ENCODE peak calls at places on chromosome 6, in nine cellular contexts. U is IMR-90; J is mammary epithelial cell; O is effector memory CD4-positive, alpha-beta T cell; I is fibroblast of lung; R is aorta; D is mesendoderm; W is hepatocyte; P is psoas muscle. H is an unnamed sample. For H3K4me1, the result is how much of the 10 kb centered on the place peaks cover.

GRCh38 chr6:90000864-90001731 is 106.8 kb downstream of the GJA10 start:
- DNase-seq in W (no peak), R (no peak), I (peak), P (no peak), O (no peak), U (peak), J (peak), D (no peak), H (no peak)

GRCh38 chr6:113148576-113148975 is 708.6 kb upstream of the MARCKS start:
- DNase-seq in P (no peak), I (peak), O (no peak), W (no peak), R (no peak), U (peak), J (no peak), D (no peak), H (no peak)

GRCh38 chr6:10355115-10355702 is 59.7 kb downstream of the TFAP2A start:
- DNase-seq in I (peak), U (no peak), O (no peak), D (no peak), P (no peak), J (peak), W (peak), R (no peak), H (no peak)

GRCh38 chr6:45419574-45420082 is 41.9 kb upstream of the SUPT3H start:
- DNase-seq in W (peak), D (peak), O (peak), P (peak), U (no peak), J (peak), R (peak), I (peak), H (peak)

GRCh38 chr6:107491791-107492674 is 2.1 kb downstream of the SOBP start:
- DNase-seq in I (peak), W (no peak), P (peak), U (peak), J (peak), D (no peak), R (no peak), O (no peak), H (peak)

GRCh38 chr6:169339025-169339424 is 85.4 kb upstream of the THBS2 start:
- DNase-seq in D (no peak), U (no peak), O (no peak), J (no peak), R (peak), W (no peak), P (no peak), I (no peak), H (no peak)

GRCh38 chr6:19549109-19549508 is 288.1 kb upstream of the ID4 start:
- DNase-seq in W (no peak), D (no peak), U (no peak), R (no peak), I (no peak), J (no peak), P (no peak), O (no peak), H (no peak)

GRCh38 chr6:80366721-80367120 is 260.2 kb downstream of the BCKDHB start:
- DNase-seq in D (no peak), P (no peak), U (peak), R (no peak), I (peak), O (no peak), J (no peak), W (peak), H (peak)

GRCh38 chr6:30258204-30258603 is 45.0 kb upstream of the TRIM26 start:
- DNase-seq in D (no peak), O (no peak), I (no peak), U (no peak), R (no peak), W (no peak), P (no peak), J (no peak), H (no peak)

GRCh38 chr6:89035252-89036106 is 45.1 kb upstream of the PNRC1 start:
- DNase-seq in J (peak), R (peak), W (peak), I (peak), U (peak), D (no peak), P (peak), O (no peak), H (peak)

GRCh38 chr6:75210885-75211739 is 5.3 kb upstream of the COL12A1 start:
- DNase-seq in W (peak), U (peak), D (peak), O (no peak), R (no peak), P (no peak), I (peak), J (peak), H (no peak)

GRCh38 chr6:11328613-11329247 is 96.3 kb upstream of the NEDD9 start:
- DNase-seq in R (no peak), P (no peak), W (peak), J (no peak), I (peak), U (peak), D (no peak), O (no peak), H (no peak)

GRCh38 chr6:30311101-30311500 is 15.6 kb upstream of the TRIM39 start:
- DNase-seq in D (peak), W (no peak), J (no peak), I (peak), O (no peak), P (no peak), R (no peak), U (no peak), H (no peak)

GRCh38 chr6:131828080-131828479 is 20.3 kb downstream of the ENPP1 start:
- DNase-seq in I (peak), P (peak), R (no peak), J (no peak), D (no peak), W (peak), U (peak), O (no peak), H (no peak)

GRCh38 chr6:28866342-28867077 is 57.3 kb downstream of the TRIM27 start:
- DNase-seq in J (peak), R (peak), I (peak), P (peak), D (peak), W (peak), O (peak), U (peak), H (peak)

GRCh38 chr6:31615748-31616147 is 714 bp downstream of the AIF1 start:
- DNase-seq in O (no peak), I (no peak), D (no peak), W (peak), U (no peak), P (no peak), J (no peak), R (no peak), H (no peak)

GRCh38 chr6:35757461-35758123 is 18.8 kb upstream of the CLPSL2 start:
- DNase-seq in R (no peak), P (no peak), U (peak), D (peak), I (peak), W (peak), J (no peak), O (no peak), H (no peak)

GRCh38 chr6:16311763-16312162 is 73.4 kb downstream of the GMPR start:
- DNase-seq in I (no peak), O (no peak), D (no peak), W (no peak), U (no peak), J (no peak), P (no peak), R (no peak), H (no peak)

GRCh38 chr6:11702039-11702795 is 76.4 kb downstream of the ADTRP start:
- DNase-seq in R (no peak), D (no peak), U (peak), W (peak), O (no peak), I (peak), J (peak), P (no peak), H (no peak)

GRCh38 chr6:148952147-148953041 is 205.6 kb downstream of the UST start:
- DNase-seq in O (no peak), J (peak), U (peak), P (no peak), D (no peak), I (peak), W (no peak), R (no peak), H (no peak)

DNA sequence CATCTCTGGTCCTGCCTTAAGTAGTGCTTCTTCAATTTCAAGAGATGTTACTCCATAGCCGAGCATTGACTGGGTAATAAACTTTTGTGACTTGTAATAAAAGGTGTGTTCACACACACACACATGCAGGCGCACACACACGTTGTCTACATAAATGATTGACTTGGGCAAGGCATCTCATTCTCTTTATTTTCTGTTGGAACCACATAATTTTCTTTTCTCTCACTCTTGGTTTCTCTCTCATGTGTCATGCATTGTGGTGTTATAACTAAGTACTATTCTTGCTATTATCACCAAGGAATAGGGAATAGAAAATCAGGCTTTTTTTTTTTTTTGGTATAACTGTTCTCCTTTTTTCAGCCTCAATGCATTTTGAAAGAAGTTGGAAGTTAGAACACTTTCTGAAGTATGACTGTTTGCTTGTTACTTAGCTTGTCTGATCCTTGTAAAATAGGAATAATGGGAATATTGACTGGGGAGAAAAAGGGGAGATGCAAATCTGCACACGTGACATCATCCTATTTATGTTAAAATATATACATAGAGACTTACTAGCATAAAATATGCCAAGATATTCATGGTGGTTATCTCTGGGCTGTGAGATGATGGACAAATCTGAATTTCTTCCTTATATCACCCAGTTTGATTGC is 26.1 kb upstream of the CD83 start:
- DNase-seq in R (no peak), I (no peak), O (no peak), J (no peak), W (no peak), U (no peak), D (no peak), P (no peak), H (no peak)
- H3K4me1 ChIP-seq in R (under half), I (under half), O (under half), J (under half), W (under half), U (under half), D (under half), P (under half), H (under half)

DNA sequence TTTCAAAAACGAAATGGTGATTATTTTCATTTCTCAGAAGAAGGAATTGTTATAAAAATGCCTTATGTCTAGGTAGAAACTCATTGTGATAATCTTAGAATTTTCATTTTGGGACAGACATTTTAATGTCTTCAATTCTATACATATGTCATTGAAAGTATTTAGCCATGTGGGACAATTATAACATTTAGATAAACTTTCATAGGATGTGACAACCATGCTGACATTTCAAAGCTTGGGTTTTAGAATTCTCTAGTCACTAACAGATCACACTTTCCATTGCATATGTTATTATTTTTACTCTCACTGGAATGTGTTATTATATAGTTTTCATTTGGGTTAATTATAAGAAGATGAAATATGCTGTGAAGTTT is 4.9 kb downstream of the TAGAP start:
- DNase-seq in P (no peak), O (no peak), D (no peak), W (no peak), U (no peak), R (no peak), I (no peak), J (no peak), H (no peak)
- H3K4me1 ChIP-seq in P (under half), O (under half), D (under half), W (under half), U (under half), R (under half), I (under half), J (under half), H (under half)

GRCh38 chr6:156395276-156395675 is 381.9 kb upstream of the ARID1B start:
- DNase-seq in W (no peak), I (no peak), J (no peak), P (no peak), D (no peak), U (no peak), R (no peak), O (no peak), H (no peak)
- H3K4me1 ChIP-seq in W (under half), I (under half), J (under half), P (under half), D (under half), U (under half), R (under half), O (under half), H (under half)

GRCh38 chr6:41699063-41699462 is 36.3 kb downstream of the TFEB start:
- DNase-seq in O (no peak), D (no peak), I (no peak), W (no peak), U (no peak), R (no peak), P (no peak), J (no peak), H (no peak)
- H3K4me1 ChIP-seq in O (under half), D (under half), I (under half), W (under half), U (under half), R (under half), P (half or more), J (under half), H (under half)

GRCh38 chr6:26473429-26473757 is 15.6 kb downstream of the BTN2A1 start:
- DNase-seq in I (no peak), D (no peak), J (no peak), O (no peak), W (no peak), R (no peak), P (no peak), U (no peak), H (no peak)
- H3K4me1 ChIP-seq in I (under half), D (under half), J (under half), O (under half), W (under half), R (under half), P (under half), U (under half), H (under half)

GRCh38 chr6:5726976-5727718 is 279.6 kb downstream of the NRN1 start:
- DNase-seq in P (no peak), O (no peak), R (no peak), I (peak), J (no peak), D (no peak), W (no peak), U (peak), H (no peak)
- H3K4me1 ChIP-seq in P (under half), O (under half), R (under half), I (under half), J (under half), D (under half), W (under half), U (under half), H (under half)

GRCh38 chr6:122845916-122846632 is 57.0 kb downstream of the SMPDL3A start:
- DNase-seq in J (no peak), U (peak), I (peak), O (no peak), W (peak), D (no peak), R (no peak), P (no peak), H (no peak)

GRCh38 chr6:122839906-122840305 is 50.8 kb downstream of the SMPDL3A start:
- DNase-seq in I (no peak), R (no peak), W (no peak), O (no peak), D (no peak), U (no peak), J (no peak), P (no peak), H (no peak)

GRCh38 chr6:122839477-122839876 is 50.4 kb downstream of the SMPDL3A start:
- DNase-seq in D (peak), R (no peak), P (no peak), I (peak), U (peak), O (no peak), J (peak), W (peak), H (no peak)

DNA sequence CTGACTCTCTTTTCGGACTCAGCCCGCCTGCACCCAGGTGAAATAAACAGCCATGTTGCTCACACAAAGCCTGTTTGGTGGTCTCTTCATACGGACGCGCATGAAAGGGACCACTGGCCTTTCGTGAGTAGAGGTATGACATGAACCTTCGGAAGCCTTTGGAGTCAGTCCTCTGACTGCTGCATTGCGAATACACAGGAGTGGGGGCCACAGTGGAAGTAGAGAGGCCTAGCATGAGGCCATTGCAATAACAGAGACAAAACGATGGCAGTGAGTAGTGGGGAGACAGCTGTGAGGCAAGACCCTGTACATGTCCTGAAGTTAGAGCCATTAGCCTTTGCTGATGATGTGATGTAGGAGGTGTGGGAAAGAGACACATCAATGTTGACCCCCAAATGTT is 56.4 kb downstream of the SMPDL3A start:
- DNase-seq in I (no peak), R (no peak), W (no peak), J (no peak), P (no peak), O (no peak), D (no peak), U (no peak), H (no peak)
- H3K4me1 ChIP-seq in I (under half), R (under half), W (under half), J (under half), P (under half), O (under half), D (under half), U (under half), H (under half)

DNA sequence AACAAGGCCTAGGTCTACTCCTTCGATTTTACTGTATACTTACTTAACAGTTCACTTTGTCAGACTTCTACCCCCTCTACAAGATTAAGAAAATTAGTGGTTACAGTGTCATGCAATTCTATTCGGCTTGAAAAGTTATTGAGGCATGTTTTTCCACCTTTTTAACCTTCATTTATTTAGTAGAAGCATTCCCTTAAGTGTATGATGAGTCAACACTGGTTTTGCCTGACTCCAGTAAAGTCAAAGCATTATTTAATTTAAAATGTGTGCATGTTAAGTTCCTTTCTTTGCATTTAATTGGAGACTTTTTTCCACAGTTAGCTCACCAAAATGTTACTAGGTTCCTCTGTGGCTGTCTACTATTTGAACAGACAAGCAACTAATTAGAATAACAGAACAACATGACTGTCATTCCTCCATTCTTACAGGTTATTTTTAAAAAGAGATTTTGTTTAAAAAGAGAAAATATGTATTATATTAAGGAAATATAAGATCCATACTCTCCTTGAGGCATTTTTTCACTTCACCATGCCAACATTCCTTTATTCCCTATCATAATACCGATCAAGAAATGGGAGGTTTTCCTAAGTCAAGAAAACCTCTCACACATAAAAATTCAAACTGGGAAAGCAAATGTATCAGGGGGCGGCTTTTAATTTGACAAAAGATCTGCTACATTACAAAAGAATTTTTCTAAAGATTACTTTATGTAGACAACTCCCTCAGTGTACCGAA is 361.1 kb downstream of the UTRN start:
- DNase-seq in R (no peak), J (no peak), W (no peak), O (no peak), U (peak), P (no peak), D (no peak), I (peak), H (no peak)
- H3K4me1 ChIP-seq in R (under half), J (under half), W (under half), O (under half), U (under half), P (under half), D (under half), I (under half), H (under half)

GRCh38 chr6:165644586-165645266 is 18.3 kb downstream of the PDE10A start:
- DNase-seq in J (no peak), P (no peak), R (no peak), O (no peak), D (no peak), W (no peak), U (no peak), I (no peak), H (no peak)

GRCh38 chr6:165640767-165641166 is 22.3 kb downstream of the PDE10A start:
- DNase-seq in W (no peak), D (no peak), U (no peak), R (no peak), O (no peak), J (no peak), I (no peak), P (no peak), H (no peak)

GRCh38 chr6:165641672-165642156 is 21.3 kb downstream of the PDE10A start:
- DNase-seq in W (no peak), D (no peak), R (no peak), O (no peak), I (no peak), P (no peak), U (no peak), J (no peak), H (no peak)

GRCh38 chr6:165645919-165646318 is 17.1 kb downstream of the PDE10A start:
- DNase-seq in U (no peak), W (no peak), D (no peak), J (no peak), I (no peak), O (no peak), R (no peak), P (no peak), H (no peak)

DNA sequence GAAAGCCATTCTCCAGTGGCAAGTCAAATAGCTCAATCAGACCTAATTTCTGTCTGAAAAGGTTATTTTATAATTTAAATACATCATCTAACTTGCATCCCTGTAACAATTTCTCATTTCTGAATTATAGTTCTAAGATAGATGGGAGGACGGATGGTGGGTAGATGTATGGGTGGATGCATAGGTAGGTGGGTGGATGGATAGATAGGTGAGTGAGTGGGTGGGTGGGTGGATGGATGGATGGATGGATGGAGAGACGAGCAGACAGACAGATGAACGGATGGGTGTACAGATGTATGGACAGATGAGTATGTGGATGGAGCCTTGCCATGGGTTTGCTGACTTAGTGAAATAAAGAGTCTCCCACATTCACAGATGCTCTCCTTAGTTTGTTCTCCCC is 20.0 kb downstream of the PDE10A start:
- DNase-seq in R (no peak), J (no peak), P (no peak), U (no peak), I (no peak), D (no peak), W (no peak), O (no peak), H (no peak)
- H3K4me1 ChIP-seq in R (under half), J (under half), P (under half), U (under half), I (under half), D (under half), W (under half), O (under half), H (under half)

H was measured in right cardiac atrium.